ENCODE peak calls at places on chromosomes 5 and 9, in four cellular contexts. X is LoVo; K is CD4-positive, alpha-beta T cell; T is Calu3. H is an unnamed sample.

GRCh38 chr5:53126514-53126913 is 17.0 kb upstream of the MOCS2 start:
- DNase-seq in X (no peak), K (no peak), T (no peak), H (no peak)

GRCh38 chr5:40734986-40735385 is 20.8 kb downstream of the TTC33 start:
- DNase-seq in X (no peak), K (no peak), T (peak; percentile 53), H (no peak)

GRCh38 chr9:120513825-120514598 is 66.0 kb downstream of the CDK5RAP2 start:
- DNase-seq in K (no peak), T (no peak), X (no peak), H (no peak)

GRCh38 chr9:755454-756381 is 85.8 kb upstream of the DMRT1 start:
- DNase-seq in T (no peak), K (no peak), X (peak; percentile 56), H (peak; percentile 98)

GRCh38 chr9:138097501-138097991 is 220.0 kb downstream of the CACNA1B start:
- DNase-seq in T (no peak), K (no peak), X (no peak), H (no peak)

GRCh38 chr5:154276932-154277331 is 86.4 kb downstream of the GALNT10 start:
- DNase-seq in X (no peak), K (no peak), T (no peak), H (no peak)

GRCh38 chr5:128674837-128675446 is 136.9 kb upstream of the FBN2 start:
- DNase-seq in K (no peak), X (peak; percentile 57), T (peak; percentile 76), H (peak; percentile 39)

GRCh38 chr5:149782018-149782899 is 52.1 kb downstream of the PPARGC1B start:
- DNase-seq in X (no peak), K (no peak), T (no peak), H (no peak)

GRCh38 chr5:152274206-152274605 is 130.9 kb downstream of the NMUR2 start:
- DNase-seq in T (no peak), K (no peak), X (no peak), H (no peak)

GRCh38 chr9:37251452-37251851 is 131.1 kb downstream of the ZCCHC7 start:
- DNase-seq in X (no peak), T (no peak), K (no peak), H (no peak)

GRCh38 chr5:174599992-174600391 is 124.4 kb upstream of the MSX2 start:
- DNase-seq in X (no peak), T (peak; percentile 55), K (no peak), H (peak; percentile 52)

GRCh38 chr5:32679218-32679617 is 31.9 kb upstream of the NPR3 start:
- DNase-seq in K (no peak), X (no peak), T (peak; percentile 58), H (no peak)

GRCh38 chr5:72252574-72253155 is 67.4 kb downstream of the MRPS27 start:
- DNase-seq in T (no peak), K (no peak), X (no peak), H (no peak)

GRCh38 chr5:134524219-134524825 is 1.1 kb upstream of the JADE2 start:
- DNase-seq in K (peak; percentile 73), X (peak; percentile 85), T (peak; percentile 87), H (peak; percentile 85)

GRCh38 chr9:131402073-131402472 is 8.2 kb downstream of the PRRC2B start:
- DNase-seq in K (no peak), T (no peak), X (no peak), H (no peak)

GRCh38 chr9:15182003-15182695 is 124.9 kb downstream of the TTC39B start:
- DNase-seq in K (no peak), T (no peak), X (no peak), H (no peak)

GRCh38 chr9:4077499-4078102 is 222.3 kb downstream of the GLIS3 start:
- DNase-seq in K (peak; percentile 20), T (peak; percentile 84), X (peak; percentile 69), H (peak; percentile 26)

GRCh38 chr5:128197911-128198522 is 114.5 kb downstream of the SLC12A2 start:
- DNase-seq in X (no peak), T (no peak), K (no peak), H (no peak)

GRCh38 chr9:87280421-87280820 is 217.2 kb upstream of the DAPK1 start:
- DNase-seq in X (no peak), T (no peak), K (no peak), H (no peak)

GRCh38 chr5:39283231-39283818 is 64.0 kb upstream of the FYB1 start:
- DNase-seq in K (peak; percentile 39), T (peak; percentile 79), X (peak; percentile 19), H (peak; percentile 33)

GRCh38 chr5:56190500-56190899 is 42.6 kb downstream of the ANKRD55 start:
- DNase-seq in X (no peak), T (no peak), K (peak; percentile 51), H (no peak)

GRCh38 chr5:132265336-132266030 is 8.0 kb downstream of the PDLIM4 start:
- DNase-seq in X (peak; percentile 87), T (peak; percentile 77), K (no peak), H (peak; percentile 93)

GRCh38 chr9:70880523-70880922 is 240.9 kb downstream of the TRPM3 start:
- DNase-seq in K (no peak), T (no peak), X (no peak), H (no peak)

GRCh38 chr5:176768174-176768970 is 42.0 kb upstream of the UNC5A start:
- DNase-seq in X (no peak), T (no peak), K (no peak), H (no peak)

GRCh38 chr5:156094001-156094400 is 233.0 kb upstream of the SGCD start:
- DNase-seq in T (no peak), X (no peak), K (no peak), H (no peak)

GRCh38 chr5:100595152-100595811 is 60.1 kb downstream of the FAM174A start:
- DNase-seq in K (no peak), X (peak; percentile 73), T (peak; percentile 58), H (peak; percentile 83)

GRCh38 chr5:42396111-42396510 is 27.1 kb upstream of the GHR start:
- DNase-seq in K (no peak), T (no peak), X (no peak), H (no peak)

GRCh38 chr9:1005043-1005667 is 28.7 kb downstream of the DMRT3 start:
- DNase-seq in T (peak; percentile 28), X (peak; percentile 20), K (no peak), H (peak; percentile 59)

GRCh38 chr9:81028504-81028903 is 660.8 kb downstream of the TLE1 start:
- DNase-seq in K (no peak), X (peak; percentile 47), T (peak; percentile 39), H (peak; percentile 82)

GRCh38 chr5:141848771-141849370 is 29.3 kb downstream of the PCDH1 start:
- DNase-seq in T (peak; percentile 94), K (peak; percentile 18), X (peak; percentile 86), H (peak; percentile 91)

GRCh38 chr5:145991044-145991575 is 54.7 kb downstream of the SH3RF2 start:
- DNase-seq in X (no peak), K (no peak), T (no peak), H (no peak)

GRCh38 chr9:83620841-83621636 is 1.9 kb upstream of the IDNK start:
- DNase-seq in X (peak; percentile 65), T (peak; percentile 64), K (peak; percentile 19), H (peak; percentile 90)

H was measured in SW480.